ENCODE peak calls at places on chromosomes 7 and 10, in six cellular contexts. One of them, this sample, is unnamed.

GRCh38 chr10:32938554-32939061 is 19.4 kb downstream of the ITGB1 start:
- DNase-seq in NCI-H1105 treated with DMSO at 0.1 percent for 48 hours: peak
- DNase-seq in NCI-H1417: peak
- DNase-seq in coronary artery: no peak
- DNase-seq in left lung: no peak
- DNase-seq in cardiac fibroblast: no peak
- DNase-seq in this sample: no peak

GRCh38 chr10:70296406-70296899 is 12.6 kb upstream of the NPFFR1 start:
- DNase-seq in cardiac fibroblast: peak
- DNase-seq in coronary artery: peak
- DNase-seq in NCI-H1105 treated with DMSO at 0.1 percent for 48 hours: no peak
- DNase-seq in left lung: peak
- DNase-seq in NCI-H1417: no peak
- DNase-seq in this sample: peak

GRCh38 chr7:42964849-42965805 is 33.0 kb downstream of the MRPL32 start:
- DNase-seq in NCI-H1105 treated with DMSO at 0.1 percent for 48 hours: no peak
- DNase-seq in coronary artery: no peak
- DNase-seq in left lung: no peak
- DNase-seq in cardiac fibroblast: peak
- DNase-seq in NCI-H1417: no peak
- DNase-seq in this sample: no peak

GRCh38 chr10:3666525-3667302 is 118.3 kb downstream of the KLF6 start:
- DNase-seq in coronary artery: no peak
- DNase-seq in cardiac fibroblast: no peak
- DNase-seq in left lung: peak
- DNase-seq in NCI-H1417: no peak
- DNase-seq in NCI-H1105 treated with DMSO at 0.1 percent for 48 hours: no peak
- DNase-seq in this sample: no peak

GRCh38 chr7:76356115-76356514 is 2.7 kb downstream of the YWHAG start:
- DNase-seq in left lung: no peak
- DNase-seq in coronary artery: no peak
- DNase-seq in NCI-H1417: no peak
- DNase-seq in NCI-H1105 treated with DMSO at 0.1 percent for 48 hours: no peak
- DNase-seq in cardiac fibroblast: no peak
- DNase-seq in this sample: no peak

GRCh38 chr7:1312098-1313070 is 79.7 kb downstream of the UNCX start:
- DNase-seq in left lung: peak
- DNase-seq in NCI-H1417: no peak
- DNase-seq in coronary artery: no peak
- DNase-seq in NCI-H1105 treated with DMSO at 0.1 percent for 48 hours: no peak
- DNase-seq in cardiac fibroblast: no peak
- DNase-seq in this sample: no peak

GRCh38 chr7:5388905-5389433 is 34.7 kb downstream of the TNRC18 start:
- DNase-seq in left lung: no peak
- DNase-seq in coronary artery: no peak
- DNase-seq in cardiac fibroblast: no peak
- DNase-seq in NCI-H1417: no peak
- DNase-seq in NCI-H1105 treated with DMSO at 0.1 percent for 48 hours: no peak
- DNase-seq in this sample: no peak

GRCh38 chr10:26555719-26556368 is 117.7 kb downstream of the APBB1IP start:
- DNase-seq in coronary artery: no peak
- DNase-seq in cardiac fibroblast: peak
- DNase-seq in NCI-H1105 treated with DMSO at 0.1 percent for 48 hours: no peak
- DNase-seq in left lung: no peak
- DNase-seq in NCI-H1417: no peak
- DNase-seq in this sample: peak

GRCh38 chr10:11551915-11552602 is 59.4 kb downstream of the USP6NL start:
- DNase-seq in cardiac fibroblast: peak
- DNase-seq in NCI-H1417: no peak
- DNase-seq in left lung: no peak
- DNase-seq in coronary artery: no peak
- DNase-seq in NCI-H1105 treated with DMSO at 0.1 percent for 48 hours: no peak
- DNase-seq in this sample: no peak

GRCh38 chr10:98460837-98461499 is 14.2 kb upstream of the HPS1 start:
- DNase-seq in NCI-H1105 treated with DMSO at 0.1 percent for 48 hours: no peak
- DNase-seq in cardiac fibroblast: peak
- DNase-seq in left lung: no peak
- DNase-seq in coronary artery: no peak
- DNase-seq in NCI-H1417: no peak
- DNase-seq in this sample: no peak

GRCh38 chr10:48302515-48303476 is 3.7 kb upstream of the MAPK8 start:
- DNase-seq in NCI-H1105 treated with DMSO at 0.1 percent for 48 hours: no peak
- DNase-seq in left lung: no peak
- DNase-seq in cardiac fibroblast: no peak
- DNase-seq in NCI-H1417: no peak
- DNase-seq in coronary artery: no peak
- DNase-seq in this sample: no peak

GRCh38 chr7:47638679-47639306 is 56.9 kb upstream of the TNS3 start:
- DNase-seq in coronary artery: no peak
- DNase-seq in NCI-H1417: no peak
- DNase-seq in cardiac fibroblast: no peak
- DNase-seq in NCI-H1105 treated with DMSO at 0.1 percent for 48 hours: no peak
- DNase-seq in left lung: no peak
- DNase-seq in this sample: no peak

GRCh38 chr7:46152671-46153070 is 231.6 kb upstream of the IGFBP3 start:
- DNase-seq in NCI-H1417: no peak
- DNase-seq in left lung: no peak
- DNase-seq in NCI-H1105 treated with DMSO at 0.1 percent for 48 hours: no peak
- DNase-seq in cardiac fibroblast: no peak
- DNase-seq in coronary artery: no peak
- DNase-seq in this sample: no peak

GRCh38 chr7:157498690-157499089 is 161.9 kb downstream of the DNAJB6 start:
- DNase-seq in left lung: no peak
- DNase-seq in cardiac fibroblast: no peak
- DNase-seq in coronary artery: peak
- DNase-seq in NCI-H1105 treated with DMSO at 0.1 percent for 48 hours: no peak
- DNase-seq in NCI-H1417: no peak
- DNase-seq in this sample: no peak

GRCh38 chr7:124390301-124390700 is 357.4 kb upstream of the TMEM229A start:
- DNase-seq in coronary artery: no peak
- DNase-seq in cardiac fibroblast: no peak
- DNase-seq in NCI-H1105 treated with DMSO at 0.1 percent for 48 hours: no peak
- DNase-seq in left lung: no peak
- DNase-seq in NCI-H1417: no peak
- DNase-seq in this sample: no peak

GRCh38 chr10:71998119-71998839 is 34.1 kb downstream of the CHST3 start:
- DNase-seq in coronary artery: no peak
- DNase-seq in NCI-H1417: no peak
- DNase-seq in cardiac fibroblast: no peak
- DNase-seq in left lung: no peak
- DNase-seq in NCI-H1105 treated with DMSO at 0.1 percent for 48 hours: no peak
- DNase-seq in this sample: no peak

GRCh38 chr10:50739618-50740350 is at the start of gene ASAH2B:
- DNase-seq in coronary artery: peak
- DNase-seq in left lung: peak
- DNase-seq in NCI-H1417: peak
- DNase-seq in NCI-H1105 treated with DMSO at 0.1 percent for 48 hours: peak
- DNase-seq in cardiac fibroblast: peak
- DNase-seq in this sample: peak

GRCh38 chr7:139958599-139959380 is 104.0 kb downstream of the PARP12 start:
- DNase-seq in NCI-H1417: no peak
- DNase-seq in left lung: no peak
- DNase-seq in NCI-H1105 treated with DMSO at 0.1 percent for 48 hours: no peak
- DNase-seq in coronary artery: no peak
- DNase-seq in cardiac fibroblast: no peak
- DNase-seq in this sample: no peak

GRCh38 chr7:27100601-27101187 is 1.8 kb downstream of the HOXA2 start:
- DNase-seq in NCI-H1105 treated with DMSO at 0.1 percent for 48 hours: no peak
- DNase-seq in NCI-H1417: no peak
- DNase-seq in coronary artery: no peak
- DNase-seq in left lung: no peak
- DNase-seq in cardiac fibroblast: no peak
- DNase-seq in this sample: no peak

GRCh38 chr10:24208661-24209420 is at the start of gene KIAA1217:
- DNase-seq in NCI-H1105 treated with DMSO at 0.1 percent for 48 hours: no peak
- DNase-seq in cardiac fibroblast: peak
- DNase-seq in coronary artery: no peak
- DNase-seq in left lung: peak
- DNase-seq in NCI-H1417: peak
- DNase-seq in this sample: no peak

GRCh38 chr10:48440771-48441170 is 134.3 kb downstream of the MAPK8 start:
- DNase-seq in NCI-H1105 treated with DMSO at 0.1 percent for 48 hours: no peak
- DNase-seq in cardiac fibroblast: no peak
- DNase-seq in left lung: no peak
- DNase-seq in NCI-H1417: no peak
- DNase-seq in coronary artery: no peak
- DNase-seq in this sample: no peak

GRCh38 chr7:42237891-42238531 is 1.0 kb upstream of the GLI3 start:
- DNase-seq in coronary artery: peak
- DNase-seq in NCI-H1417: no peak
- DNase-seq in NCI-H1105 treated with DMSO at 0.1 percent for 48 hours: no peak
- DNase-seq in cardiac fibroblast: peak
- DNase-seq in left lung: peak
- DNase-seq in this sample: peak

GRCh38 chr7:3067193-3067592 is 23.5 kb upstream of the CARD11 start:
- DNase-seq in cardiac fibroblast: no peak
- DNase-seq in left lung: no peak
- DNase-seq in NCI-H1105 treated with DMSO at 0.1 percent for 48 hours: no peak
- DNase-seq in coronary artery: no peak
- DNase-seq in NCI-H1417: no peak
- DNase-seq in this sample: no peak

GRCh38 chr7:38160003-38160571 is 18.0 kb upstream of the STARD3NL start:
- DNase-seq in left lung: no peak
- DNase-seq in coronary artery: no peak
- DNase-seq in cardiac fibroblast: no peak
- DNase-seq in NCI-H1105 treated with DMSO at 0.1 percent for 48 hours: no peak
- DNase-seq in NCI-H1417: no peak
- DNase-seq in this sample: no peak

GRCh38 chr7:2825595-2826227 is 18.4 kb downstream of the GNA12 start:
- DNase-seq in coronary artery: no peak
- DNase-seq in left lung: no peak
- DNase-seq in cardiac fibroblast: no peak
- DNase-seq in NCI-H1417: no peak
- DNase-seq in NCI-H1105 treated with DMSO at 0.1 percent for 48 hours: no peak
- DNase-seq in this sample: no peak

GRCh38 chr7:116172353-116172752 is 38.0 kb upstream of the TES start:
- DNase-seq in coronary artery: no peak
- DNase-seq in NCI-H1105 treated with DMSO at 0.1 percent for 48 hours: no peak
- DNase-seq in NCI-H1417: no peak
- DNase-seq in left lung: no peak
- DNase-seq in cardiac fibroblast: peak
- DNase-seq in this sample: no peak

GRCh38 chr7:81007053-81007452 is 88.2 kb upstream of the SEMA3C start:
- DNase-seq in NCI-H1105 treated with DMSO at 0.1 percent for 48 hours: no peak
- DNase-seq in left lung: no peak
- DNase-seq in cardiac fibroblast: no peak
- DNase-seq in coronary artery: no peak
- DNase-seq in NCI-H1417: no peak
- DNase-seq in this sample: no peak

GRCh38 chr10:50538473-50539398 is 85.0 kb downstream of the SGMS1 start:
- DNase-seq in left lung: peak
- DNase-seq in cardiac fibroblast: peak
- DNase-seq in NCI-H1105 treated with DMSO at 0.1 percent for 48 hours: no peak
- DNase-seq in coronary artery: no peak
- DNase-seq in NCI-H1417: no peak
- DNase-seq in this sample: no peak

GRCh38 chr7:3321206-3321605 is 20.2 kb downstream of the SDK1 start:
- DNase-seq in NCI-H1417: no peak
- DNase-seq in cardiac fibroblast: no peak
- DNase-seq in coronary artery: no peak
- DNase-seq in NCI-H1105 treated with DMSO at 0.1 percent for 48 hours: no peak
- DNase-seq in left lung: no peak
- DNase-seq in this sample: no peak

GRCh38 chr10:60430017-60430416 is 40.3 kb upstream of the ANK3 start:
- DNase-seq in NCI-H1105 treated with DMSO at 0.1 percent for 48 hours: no peak
- DNase-seq in coronary artery: no peak
- DNase-seq in NCI-H1417: no peak
- DNase-seq in left lung: no peak
- DNase-seq in cardiac fibroblast: peak
- DNase-seq in this sample: no peak

GRCh38 chr10:31186225-31187010 is 132.6 kb upstream of the ZEB1 start:
- DNase-seq in coronary artery: no peak
- DNase-seq in NCI-H1417: no peak
- DNase-seq in cardiac fibroblast: peak
- DNase-seq in left lung: no peak
- DNase-seq in NCI-H1105 treated with DMSO at 0.1 percent for 48 hours: no peak
- DNase-seq in this sample: no peak

GRCh38 chr10:79073784-79074432 is 5.1 kb downstream of the ZMIZ1 start:
- DNase-seq in NCI-H1105 treated with DMSO at 0.1 percent for 48 hours: peak
- DNase-seq in cardiac fibroblast: no peak
- DNase-seq in coronary artery: no peak
- DNase-seq in left lung: peak
- DNase-seq in NCI-H1417: no peak
- DNase-seq in this sample: no peak

GRCh38 chr10:17144757-17145156 is 15.1 kb upstream of the CUBN start:
- DNase-seq in NCI-H1417: no peak
- DNase-seq in cardiac fibroblast: peak
- DNase-seq in coronary artery: no peak
- DNase-seq in left lung: no peak
- DNase-seq in NCI-H1105 treated with DMSO at 0.1 percent for 48 hours: no peak
- DNase-seq in this sample: no peak

GRCh38 chr10:3978174-3978573 is 193.2 kb upstream of the KLF6 start:
- DNase-seq in left lung: no peak
- DNase-seq in NCI-H1417: no peak
- DNase-seq in coronary artery: no peak
- DNase-seq in NCI-H1105 treated with DMSO at 0.1 percent for 48 hours: no peak
- DNase-seq in cardiac fibroblast: peak
- DNase-seq in this sample: no peak

This sample was measured in suprapubic skin.